ENCODE peak calls at places on chromosome 19, in seven cellular contexts. Q is activated CD4-positive, alpha-beta T cell treated with anti-CD3 and anti-CD28 coated beads, Interleukin-2, amount 10 ng/mL, durations not matched to agents 24 days and 14 days; T is brain pericyte; E is activated naive CD8-positive, alpha-beta T cell treated with anti-CD3 and anti-CD28 coated beads, Interleukin-2, amount 50 U/mL, for 16 hours; V is AG04449; Y is stimulated activated CD4-positive, alpha-beta T cell treated with anti-CD3 and anti-CD28 coated beads, Interleukin-2, amount 100 ng/mL, for 48 hours; C is DMS 273 treated with DMSO at 0.1 percent for 48 hours. U is an unnamed sample.

GRCh38 chr19:35168261-35168660 is 13.7 kb downstream of the FXYD5 start:
- DNase-seq in E (no peak), C (no peak), Y (no peak), T (no peak), V (no peak), Q (no peak), U (no peak)

GRCh38 chr19:38021356-38021755 is 114.3 kb downstream of the SIPA1L3 start:
- DNase-seq in E (no peak), Y (no peak), Q (no peak), C (no peak), T (no peak), V (no peak), U (no peak)

GRCh38 chr19:6736917-6737283 is 480 bp downstream of the GPR108 start:
- DNase-seq in Q (no peak), V (no peak), C (no peak), Y (no peak), T (no peak), E (no peak), U (no peak)

GRCh38 chr19:23203841-23204344 is 46.3 kb downstream of the ZNF724 start:
- DNase-seq in V (no peak), T (no peak), C (no peak), E (no peak), Q (no peak), Y (no peak), U (no peak)

GRCh38 chr19:1365964-1366695 is 17.6 kb upstream of the NDUFS7 start:
- DNase-seq in E (no peak), Q (no peak), V (no peak), Y (no peak), C (no peak), T (no peak), U (no peak)

GRCh38 chr19:41617941-41618730 is 8.7 kb downstream of the CEACAM4 start:
- DNase-seq in E (no peak), T (no peak), Q (no peak), C (no peak), V (no peak), Y (no peak), U (no peak)

GRCh38 chr19:1826557-1827521 is 14.8 kb upstream of the ATP8B3 start:
- DNase-seq in C (no peak), Q (no peak), E (no peak), T (no peak), Y (no peak), V (no peak), U (no peak)

GRCh38 chr19:36772341-36773222 is at the start of gene ZNF850:
- DNase-seq in Y (peak), C (peak), V (peak), Q (peak), E (peak), T (peak), U (peak)

GRCh38 chr19:49371184-49371583 is 7.5 kb downstream of the DKKL1 start:
- DNase-seq in Q (no peak), T (no peak), E (no peak), C (no peak), Y (no peak), V (no peak), U (no peak)

GRCh38 chr19:48480151-48480475 is 10.9 kb downstream of the CYTH2 start:
- DNase-seq in C (no peak), E (no peak), T (no peak), V (no peak), Y (no peak), Q (peak), U (no peak)

GRCh38 chr19:55390461-55390880 is 4.7 kb downstream of the RPL28 start:
- DNase-seq in Y (no peak), T (no peak), E (no peak), Q (no peak), V (no peak), C (no peak), U (no peak)

GRCh38 chr19:48325265-48325910 is at the start of gene EMP3:
- DNase-seq in C (no peak), E (peak), T (peak), V (peak), Y (peak), Q (peak), U (peak)

GRCh38 chr19:31118926-31119325 is 230.3 kb downstream of the TSHZ3 start:
- DNase-seq in E (no peak), V (no peak), Y (no peak), C (no peak), T (no peak), Q (no peak), U (no peak)

GRCh38 chr19:2207008-2207407 is 29.1 kb downstream of the PLEKHJ1 start:
- DNase-seq in C (no peak), T (no peak), E (no peak), Y (no peak), V (no peak), Q (no peak), U (no peak)

GRCh38 chr19:3319643-3320353 is 46.6 kb upstream of the NFIC start:
- DNase-seq in E (no peak), V (no peak), Y (no peak), Q (no peak), C (no peak), T (no peak), U (no peak)

GRCh38 chr19:54462072-54462712 is 1.4 kb downstream of the LENG9 start:
- DNase-seq in E (no peak), V (no peak), Y (no peak), C (no peak), Q (no peak), T (no peak), U (no peak)

GRCh38 chr19:48271531-48272151 is 1.8 kb downstream of the ZNF114 start:
- DNase-seq in E (no peak), Q (peak), T (no peak), Y (no peak), V (no peak), C (peak), U (peak)

GRCh38 chr19:7456964-7457541 is 31.8 kb downstream of the PEX11G start:
- DNase-seq in Q (no peak), T (no peak), V (no peak), C (no peak), Y (no peak), E (no peak), U (no peak)

GRCh38 chr19:33241530-33242101 is 16.0 kb upstream of the SLC7A10 start:
- DNase-seq in E (no peak), C (no peak), T (no peak), V (no peak), Y (no peak), Q (no peak), U (peak)

GRCh38 chr19:34365463-34366401 is 736 bp downstream of the GPI start:
- DNase-seq in E (no peak), V (no peak), T (no peak), Q (peak), Y (no peak), C (no peak), U (peak)

U was measured in HuH-7.5.